ENCODE peak calls at places on chromosome 1, in four cellular contexts. One of them, this sample, is unnamed.

GRCh38 chr1:204331275-204331674 is 28.5 kb downstream of the PLEKHA6 start:
- DNase-seq in CD8-positive, alpha-beta T cell: no peak
- DNase-seq in thyroid gland: no peak
- DNase-seq in dorsolateral prefrontal cortex: no peak
- DNase-seq in this sample: no peak

GRCh38 chr1:169879034-169879835 is 14.5 kb downstream of the SCYL3 start:
- DNase-seq in CD8-positive, alpha-beta T cell: no peak
- DNase-seq in thyroid gland: no peak
- DNase-seq in dorsolateral prefrontal cortex: no peak
- DNase-seq in this sample: no peak

GRCh38 chr1:150186789-150187559 is 37.3 kb downstream of the PLEKHO1 start:
- DNase-seq in dorsolateral prefrontal cortex: no peak
- DNase-seq in thyroid gland: no peak
- DNase-seq in CD8-positive, alpha-beta T cell: peak
- DNase-seq in this sample: no peak

GRCh38 chr1:157249326-157249725 is 111.1 kb upstream of the ETV3 start:
- DNase-seq in dorsolateral prefrontal cortex: no peak
- DNase-seq in CD8-positive, alpha-beta T cell: no peak
- DNase-seq in thyroid gland: no peak
- DNase-seq in this sample: no peak

GRCh38 chr1:241475688-241476087 is 43.9 kb downstream of the FH start:
- DNase-seq in dorsolateral prefrontal cortex: no peak
- DNase-seq in CD8-positive, alpha-beta T cell: no peak
- DNase-seq in thyroid gland: no peak
- DNase-seq in this sample: no peak

GRCh38 chr1:20125091-20125490 is 5.8 kb upstream of the PLA2G2D start:
- DNase-seq in thyroid gland: no peak
- DNase-seq in CD8-positive, alpha-beta T cell: no peak
- DNase-seq in dorsolateral prefrontal cortex: no peak
- DNase-seq in this sample: no peak

GRCh38 chr1:210405316-210405715 is 76.6 kb downstream of the HHAT start:
- DNase-seq in CD8-positive, alpha-beta T cell: no peak
- DNase-seq in dorsolateral prefrontal cortex: no peak
- DNase-seq in thyroid gland: no peak
- DNase-seq in this sample: no peak

GRCh38 chr1:204589409-204590038 is 73.3 kb downstream of the MDM4 start:
- DNase-seq in CD8-positive, alpha-beta T cell: no peak
- DNase-seq in thyroid gland: no peak
- DNase-seq in dorsolateral prefrontal cortex: no peak
- DNase-seq in this sample: no peak

GRCh38 chr1:62362061-62362951 is 43.1 kb upstream of the KANK4 start:
- DNase-seq in dorsolateral prefrontal cortex: no peak
- DNase-seq in thyroid gland: no peak
- DNase-seq in CD8-positive, alpha-beta T cell: no peak
- DNase-seq in this sample: no peak

GRCh38 chr1:199083680-199084079 is 444.8 kb downstream of the PTPRC start:
- DNase-seq in CD8-positive, alpha-beta T cell: no peak
- DNase-seq in thyroid gland: no peak
- DNase-seq in dorsolateral prefrontal cortex: peak
- DNase-seq in this sample: no peak

GRCh38 chr1:221316491-221317056 is 425.3 kb downstream of the DUSP10 start:
- DNase-seq in CD8-positive, alpha-beta T cell: no peak
- DNase-seq in thyroid gland: no peak
- DNase-seq in dorsolateral prefrontal cortex: no peak
- DNase-seq in this sample: no peak
- H3K27ac ChIP-seq in CD8-positive, alpha-beta T cell: no peak
- H3K27ac ChIP-seq in thyroid gland: no peak
- H3K27ac ChIP-seq in dorsolateral prefrontal cortex: no peak
- H3K27ac ChIP-seq in this sample: no peak

GRCh38 chr1:45339694-45340558 is at the start of the genes MUTYH and TOE1:
- DNase-seq in CD8-positive, alpha-beta T cell: peak
- DNase-seq in thyroid gland: peak
- DNase-seq in dorsolateral prefrontal cortex: peak
- DNase-seq in this sample: peak
- TF ChIP-seq CTCF in CD8-positive, alpha-beta T cell: no peak
- TF ChIP-seq CTCF in thyroid gland: no peak
- TF ChIP-seq CTCF in dorsolateral prefrontal cortex: peak
- TF ChIP-seq CTCF in this sample: no peak

GRCh38 chr1:35717911-35718476 is 690 bp downstream of the C1orf216 start:
- DNase-seq in dorsolateral prefrontal cortex: peak
- DNase-seq in CD8-positive, alpha-beta T cell: no peak
- DNase-seq in thyroid gland: peak
- DNase-seq in this sample: no peak
- H3K27ac ChIP-seq in dorsolateral prefrontal cortex: peak
- H3K27ac ChIP-seq in CD8-positive, alpha-beta T cell: no peak
- H3K27ac ChIP-seq in thyroid gland: no peak
- H3K27ac ChIP-seq in this sample: no peak

GRCh38 chr1:33516891-33517550 is 44.6 kb downstream of the ZSCAN20 start:
- DNase-seq in CD8-positive, alpha-beta T cell: no peak
- DNase-seq in dorsolateral prefrontal cortex: no peak
- DNase-seq in thyroid gland: no peak
- DNase-seq in this sample: no peak
- TF ChIP-seq CTCF in CD8-positive, alpha-beta T cell: no peak
- TF ChIP-seq CTCF in dorsolateral prefrontal cortex: no peak
- TF ChIP-seq CTCF in thyroid gland: no peak
- TF ChIP-seq CTCF in this sample: no peak

DNA sequence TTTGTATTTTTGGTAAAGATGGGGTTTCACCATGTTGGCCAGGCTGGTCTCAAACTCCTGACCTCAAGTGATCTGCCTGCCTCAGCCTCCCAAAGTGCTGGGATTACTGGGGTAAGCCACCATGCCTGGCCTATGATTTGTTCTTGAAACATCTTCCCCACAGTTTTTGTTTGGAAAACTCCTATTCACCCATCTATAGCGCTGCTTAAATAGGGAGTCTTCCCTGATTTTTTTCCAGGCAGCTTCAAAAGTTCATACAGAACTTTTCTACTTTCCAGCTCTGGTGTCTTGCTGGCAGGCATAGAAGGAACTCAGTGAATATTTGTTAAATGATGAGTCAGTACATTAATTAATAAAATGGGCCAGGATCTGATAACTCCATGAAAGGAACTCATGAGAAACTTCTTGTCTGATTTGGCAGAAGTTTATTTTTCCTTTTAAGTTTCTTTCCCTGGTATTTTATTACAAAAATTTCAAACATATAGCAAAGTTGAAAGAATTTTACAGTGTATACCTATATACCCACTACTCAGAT is 33.0 kb upstream of the TTC22 start:
- DNase-seq in CD8-positive, alpha-beta T cell: no peak
- DNase-seq in dorsolateral prefrontal cortex: no peak
- DNase-seq in thyroid gland: no peak
- DNase-seq in this sample: no peak
- H3K27ac ChIP-seq in CD8-positive, alpha-beta T cell: no peak
- H3K27ac ChIP-seq in dorsolateral prefrontal cortex: no peak
- H3K27ac ChIP-seq in thyroid gland: no peak
- H3K27ac ChIP-seq in this sample: no peak